ENCODE peak calls at places on chromosomes 6 and 20, in six cellular contexts. J, R, C, G, V and X are unnamed samples.

GRCh38 chr6:114158838-114159694 is 183.8 kb downstream of the HS3ST5 start:
- DNase-seq in R (no peak), C (no peak), G (no peak), V (no peak), J (no peak), X (no peak)

GRCh38 chr6:105501945-105502344 is 99.1 kb upstream of the PREP start:
- DNase-seq in C (no peak), V (no peak), R (no peak), J (no peak), G (no peak), X (no peak)

GRCh38 chr6:72657798-72658197 is 35.9 kb downstream of the KCNQ5 start:
- DNase-seq in G (no peak), C (no peak), V (no peak), R (no peak), J (peak), X (peak)

GRCh38 chr6:106519460-106520394 is 109.6 kb downstream of the RTN4IP1 start:
- DNase-seq in R (no peak), V (peak), J (peak), G (peak), C (peak), X (peak)

GRCh38 chr20:48066256-48066655 is 281.0 kb upstream of the SULF2 start:
- DNase-seq in R (no peak), G (no peak), J (peak), C (no peak), V (no peak), X (no peak)

GRCh38 chr6:16324622-16325225 is 86.3 kb downstream of the GMPR start:
- DNase-seq in J (no peak), C (no peak), R (no peak), V (no peak), G (no peak), X (no peak)

GRCh38 chr6:72650081-72650745 is 28.3 kb downstream of the KCNQ5 start:
- DNase-seq in C (no peak), G (no peak), R (no peak), V (no peak), J (no peak), X (no peak)

GRCh38 chr6:89830385-89830809 is 717 bp downstream of the CASP8AP2 start:
- DNase-seq in C (peak), J (peak), V (no peak), R (no peak), G (no peak), X (no peak)

GRCh38 chr6:85344996-85345395 is 104.9 kb upstream of the NT5E start:
- DNase-seq in G (no peak), J (no peak), C (no peak), R (no peak), V (no peak), X (no peak)

GRCh38 chr6:153160221-153160620 is 29.1 kb upstream of the RGS17 start:
- DNase-seq in C (no peak), G (no peak), R (no peak), J (no peak), V (no peak), X (no peak)

GRCh38 chr6:7561153-7561964 is 19.9 kb downstream of the DSP start:
- DNase-seq in J (no peak), C (no peak), R (no peak), G (no peak), V (no peak), X (no peak)

GRCh38 chr20:34578040-34578439 is 19.5 kb downstream of the MAP1LC3A start:
- DNase-seq in R (peak), C (no peak), J (no peak), V (no peak), G (no peak), X (no peak)

GRCh38 chr6:137490961-137491360 is 3.2 kb downstream of the OLIG3 start:
- DNase-seq in G (no peak), R (no peak), V (no peak), C (no peak), J (no peak), X (no peak)

GRCh38 chr20:57439432-57439831 is 48.2 kb downstream of the RBM38 start:
- DNase-seq in J (no peak), R (peak), G (no peak), V (no peak), C (no peak), X (no peak)

GRCh38 chr20:35104685-35105295 is 12.2 kb upstream of the TRPC4AP start:
- DNase-seq in G (no peak), R (no peak), V (no peak), J (no peak), C (no peak), X (no peak)

GRCh38 chr20:16759161-16759523 is 11.0 kb downstream of the OTOR start:
- DNase-seq in R (no peak), J (no peak), V (no peak), C (no peak), G (no peak), X (no peak)

GRCh38 chr6:99282479-99283062 is 66.9 kb downstream of the FAXC start:
- DNase-seq in R (no peak), G (no peak), V (no peak), J (peak), C (peak), X (peak)

GRCh38 chr20:7841967-7842301 is 98.3 kb downstream of the HAO1 start:
- DNase-seq in C (no peak), V (no peak), R (no peak), G (no peak), J (peak), X (peak)

GRCh38 chr6:70292144-70292543 is 10.7 kb downstream of the COL9A1 start:
- DNase-seq in G (no peak), R (no peak), C (no peak), V (no peak), J (no peak), X (no peak)

GRCh38 chr20:45111799-45112471 is 3.0 kb downstream of the WFDC5 start:
- DNase-seq in R (no peak), J (no peak), C (peak), V (no peak), G (no peak), X (no peak)

GRCh38 chr6:145199961-145200360 is 535.4 kb downstream of the EPM2A start:
- DNase-seq in R (no peak), J (no peak), C (no peak), G (no peak), V (no peak), X (no peak)

GRCh38 chr6:36975231-36976004 is 10.6 kb downstream of the MTCH1 start:
- DNase-seq in V (no peak), J (no peak), G (no peak), R (no peak), C (no peak), X (no peak)

GRCh38 chr6:152399409-152399808 is 237.8 kb downstream of the SYNE1 start:
- DNase-seq in V (no peak), J (peak), R (no peak), C (no peak), G (no peak), X (no peak)

GRCh38 chr6:161142957-161143296 is 130.9 kb downstream of the AGPAT4 start:
- DNase-seq in R (no peak), G (no peak), C (no peak), J (no peak), V (no peak), X (no peak)

GRCh38 chr6:110688661-110689268 is 126.5 kb downstream of the CDK19 start:
- DNase-seq in G (no peak), C (no peak), J (no peak), R (no peak), V (no peak), X (no peak)

GRCh38 chr6:2731281-2731909 is 19.3 kb downstream of the MYLK4 start:
- DNase-seq in C (no peak), J (no peak), G (no peak), R (no peak), V (no peak), X (no peak)

GRCh38 chr6:39330057-39330456 is 7.6 kb upstream of the KCNK16 start:
- DNase-seq in J (no peak), R (no peak), C (peak), V (peak), G (no peak), X (no peak)

GRCh38 chr6:112503210-112503609 is 156.1 kb downstream of the RFPL4B start:
- DNase-seq in V (no peak), C (no peak), J (peak), G (no peak), R (no peak), X (no peak)